ENCODE peak calls at places on chromosomes 12 and 14, in eight cellular contexts. L is OCI-LY7, C is WERI-Rb-1, D is spleen, R is upper lobe of right lung, U is GM20000, T is GM13977, O is endothelial cell of umbilical vein. V is an unnamed sample.

GRCh38 chr14:74973003-74973614 is 17.7 kb upstream of the PGF start:
- DNase-seq in R (peak; percentile 71), L (peak; percentile 62), D (peak; percentile 86), U (no peak), C (no peak), O (peak; percentile 84), T (no peak), V (no peak)

GRCh38 chr12:53101931-53102781 is 1.1 kb upstream of the SOAT2 start:
- DNase-seq in C (peak; percentile 47), U (peak; percentile 20), D (no peak), O (no peak), L (no peak), T (peak; percentile 13), R (no peak), V (no peak)

GRCh38 chr14:34059925-34060746 is 109.3 kb upstream of the EGLN3 start:
- DNase-seq in O (peak; percentile 67), U (peak; percentile 85), L (no peak), C (peak; percentile 69), T (peak; percentile 68), D (peak; percentile 89), R (peak; percentile 85), V (peak; percentile 79)

GRCh38 chr14:50521912-50522341 is 10.4 kb downstream of the MAP4K5 start:
- DNase-seq in R (no peak), O (peak; percentile 49), T (peak; percentile 44), C (no peak), L (no peak), U (peak; percentile 43), D (no peak), V (no peak)

GRCh38 chr14:70139384-70139783 is 49.4 kb downstream of the SLC8A3 start:
- DNase-seq in T (peak; percentile 29), O (no peak), C (no peak), L (no peak), R (no peak), U (peak; percentile 24), D (no peak), V (no peak)

GRCh38 chr12:3655331-3655900 is 97.5 kb downstream of the CRACR2A start:
- DNase-seq in O (peak; percentile 4), L (peak; percentile 10), U (peak; percentile 39), C (peak; percentile 57), D (no peak), R (no peak), T (peak; percentile 50), V (no peak)

GRCh38 chr14:39229222-39229543 is 4.5 kb upstream of the MIA2 start:
- DNase-seq in L (peak; percentile 2), O (no peak), U (peak; percentile 30), C (no peak), R (no peak), T (no peak), D (no peak), V (no peak)

GRCh38 chr14:42854061-42854460 is 1247.4 kb downstream of the LRFN5 start:
- DNase-seq in U (no peak), O (no peak), D (no peak), T (no peak), C (no peak), L (no peak), R (no peak), V (no peak)

GRCh38 chr12:115437061-115437567 is 753.1 kb upstream of the TBX3 start:
- DNase-seq in U (no peak), D (no peak), T (no peak), O (no peak), C (no peak), R (no peak), L (no peak), V (no peak)

GRCh38 chr12:24483732-24484131 is 465.2 kb downstream of the BCAT1 start:
- DNase-seq in T (no peak), R (no peak), U (no peak), O (no peak), L (no peak), D (no peak), C (no peak), V (no peak)

GRCh38 chr12:49041881-49042484 is 18.6 kb downstream of the KMT2D start:
- DNase-seq in U (no peak), O (no peak), C (no peak), T (no peak), R (peak; percentile 52), D (no peak), L (no peak), V (no peak)

GRCh38 chr14:23168246-23168645 is 15.2 kb downstream of the SLC7A8 start:
- DNase-seq in D (no peak), L (no peak), C (no peak), R (no peak), O (no peak), U (no peak), T (no peak), V (no peak)

GRCh38 chr14:90970167-90970600 is 90.3 kb downstream of the RPS6KA5 start:
- DNase-seq in D (no peak), O (peak; percentile 58), R (no peak), L (no peak), C (no peak), U (peak; percentile 20), T (peak; percentile 28), V (no peak)

GRCh38 chr12:27652174-27652763 is 44.0 kb upstream of the REP15 start:
- DNase-seq in O (peak; percentile 86), T (peak; percentile 33), R (no peak), C (peak; percentile 56), L (peak; percentile 69), U (peak; percentile 37), D (no peak), V (peak; percentile 65)

GRCh38 chr14:80215756-80216581 is 4.7 kb upstream of the DIO2 start:
- DNase-seq in R (no peak), U (no peak), O (no peak), D (no peak), T (no peak), C (no peak), L (no peak), V (no peak)

GRCh38 chr12:58425481-58426392 is 484.4 kb downstream of the ATP23 start:
- DNase-seq in L (no peak), U (peak; percentile 30), D (no peak), T (peak; percentile 34), O (peak; percentile 95), R (no peak), C (no peak), V (no peak)

GRCh38 chr14:53156238-53156637 is 3.1 kb upstream of the DDHD1 start:
- DNase-seq in O (no peak), D (no peak), R (no peak), T (no peak), L (no peak), C (no peak), U (no peak), V (no peak)

GRCh38 chr12:130712346-130713065 is 3.6 kb downstream of the RIMBP2 start:
- DNase-seq in R (no peak), T (no peak), L (no peak), C (no peak), O (no peak), U (no peak), D (peak; percentile 34), V (no peak)

GRCh38 chr12:121689430-121689829 is 20.0 kb upstream of the MORN3 start:
- DNase-seq in L (no peak), T (no peak), U (no peak), C (no peak), O (no peak), D (no peak), R (no peak), V (no peak)

GRCh38 chr12:107484219-107484618 is 201.4 kb upstream of the PWP1 start:
- DNase-seq in L (no peak), D (no peak), U (no peak), R (no peak), C (no peak), T (no peak), O (no peak), V (no peak)

GRCh38 chr14:49971156-49972141 is 78.6 kb downstream of the ARF6 start:
- DNase-seq in C (no peak), T (peak; percentile 65), D (no peak), O (peak; percentile 51), R (no peak), L (peak; percentile 97), U (peak; percentile 61), V (no peak)

GRCh38 chr14:52015411-52016030 is 26.2 kb downstream of the RTRAF start:
- DNase-seq in L (peak; percentile 4), R (no peak), D (no peak), T (no peak), C (peak; percentile 57), U (no peak), O (peak; percentile 51), V (peak; percentile 17)
- TF ChIP-seq CTCF in L (peak; percentile 56), R (peak; percentile 40), D (no peak), T (peak; percentile 7), C (peak; percentile 53), U (no peak), O (peak; percentile 58), V (no peak)

GRCh38 chr14:103524002-103524785 is 1.6 kb upstream of the CKB start:
- DNase-seq in R (no peak), T (no peak), O (no peak), C (no peak), D (peak; percentile 68), L (no peak), U (no peak), V (no peak)
- TF ChIP-seq CTCF in R (no peak), T (no peak), O (no peak), C (peak; percentile 42), D (no peak), L (peak; percentile 49), U (no peak), V (no peak)

GRCh38 chr12:127494961-127495915 is 771.7 kb upstream of the TMEM132C start:
- DNase-seq in L (no peak), D (no peak), O (no peak), C (no peak), U (no peak), R (no peak), T (no peak), V (no peak)
- TF ChIP-seq CTCF in L (no peak), D (no peak), O (no peak), C (no peak), U (no peak), R (no peak), T (no peak), V (no peak)

DNA sequence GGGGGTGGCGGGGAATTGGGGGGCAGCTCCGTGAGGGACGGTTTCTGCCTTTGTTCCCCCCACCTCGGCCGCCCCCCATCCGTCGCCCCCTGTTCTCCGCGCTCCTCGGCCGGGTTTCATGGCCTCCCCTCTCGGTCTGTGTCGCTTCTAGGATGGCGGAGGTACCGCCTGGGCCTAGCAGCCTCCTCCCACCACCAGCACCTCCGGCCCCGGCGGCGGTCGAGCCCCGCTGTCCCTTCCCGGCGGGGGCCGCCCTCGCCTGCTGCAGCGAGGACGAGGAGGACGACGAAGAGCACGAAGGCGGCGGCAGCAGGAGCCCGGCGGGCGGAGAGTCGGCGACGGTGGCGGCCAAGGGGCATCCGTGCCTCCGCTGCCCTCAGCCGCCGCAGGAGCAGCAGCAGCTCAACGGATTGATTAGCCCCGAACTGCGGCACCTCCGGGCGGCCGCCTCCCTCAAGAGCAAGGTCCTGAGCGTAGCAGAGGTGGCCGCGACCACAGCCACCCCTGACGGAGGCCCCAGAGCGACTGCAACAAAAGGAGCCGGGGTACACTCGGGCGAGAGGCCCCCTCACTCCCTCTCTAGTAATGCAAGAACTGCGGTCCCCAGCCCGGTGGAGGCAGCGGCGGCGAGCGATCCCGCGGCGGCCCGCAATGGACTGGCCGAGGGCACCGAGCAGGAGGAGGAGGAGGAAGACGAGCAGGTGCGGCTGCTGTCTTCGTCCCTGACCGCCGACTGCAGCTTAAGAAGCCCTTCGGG is 598 bp downstream of the NAA30 start:
- DNase-seq in L (peak; percentile 52), R (peak; percentile 76), U (peak; percentile 64), D (peak; percentile 92), T (peak; percentile 59), O (peak; percentile 66), C (peak; percentile 38), V (peak; percentile 53)
- TF ChIP-seq CTCF in L (no peak), R (no peak), U (no peak), D (no peak), T (peak; percentile 8), O (no peak), C (no peak), V (no peak)

V was measured in nephron progenitor cell.